ENCODE peak calls at places on chromosomes 3 and 15, in eight cellular contexts. U, H, Q, K, O, G, W and J are unnamed samples.

GRCh38 chr3:152459572-152459971 is 190.8 kb downstream of the MBNL1 start:
- DNase-seq in K (no peak), G (no peak), Q (no peak), W (no peak), H (no peak), O (no peak), U (no peak), J (no peak)

GRCh38 chr15:55998478-55998877 is 5.1 kb upstream of the NEDD4 start:
- DNase-seq in H (no peak), O (no peak), Q (no peak), K (no peak), W (no peak), U (no peak), G (no peak), J (no peak)

GRCh38 chr15:66900586-66901310 is 164.7 kb upstream of the SMAD3 start:
- DNase-seq in Q (no peak), K (no peak), G (no peak), U (no peak), W (no peak), O (no peak), H (no peak), J (no peak)

GRCh38 chr3:177916461-177916860 is 619.8 kb upstream of the KCNMB2 start:
- DNase-seq in W (no peak), Q (no peak), H (no peak), G (no peak), K (no peak), O (no peak), U (no peak), J (no peak)

GRCh38 chr3:126567696-126568438 is 9.1 kb upstream of the C3orf22 start:
- DNase-seq in U (no peak), O (no peak), K (no peak), H (no peak), W (no peak), Q (no peak), G (no peak), J (no peak)

GRCh38 chr3:196222876-196223595 is 6.7 kb downstream of the SLC51A start:
- DNase-seq in G (no peak), W (no peak), U (no peak), Q (no peak), K (no peak), H (no peak), O (no peak), J (no peak)

GRCh38 chr3:108202080-108202479 is 20.1 kb downstream of the IFT57 start:
- DNase-seq in W (no peak), U (no peak), Q (no peak), O (no peak), G (no peak), H (peak; percentile 60), K (no peak), J (no peak)

GRCh38 chr3:74267583-74268184 is 346.8 kb downstream of the CNTN3 start:
- DNase-seq in H (peak; percentile 72), O (no peak), U (peak; percentile 87), K (no peak), G (no peak), Q (peak; percentile 40), W (peak; percentile 38), J (no peak)

GRCh38 chr3:30399394-30400181 is 206.8 kb upstream of the TGFBR2 start:
- DNase-seq in O (no peak), K (no peak), G (no peak), W (no peak), H (peak; percentile 8), U (peak; percentile 47), Q (no peak), J (no peak)

GRCh38 chr3:38154625-38155255 is 10.6 kb upstream of the OXSR1 start:
- DNase-seq in G (no peak), O (no peak), K (no peak), U (no peak), W (peak; percentile 63), H (no peak), Q (no peak), J (peak; percentile 11)

GRCh38 chr3:166013073-166013679 is 176.0 kb upstream of the BCHE start:
- DNase-seq in W (no peak), H (peak; percentile 58), K (no peak), G (no peak), Q (peak; percentile 41), O (no peak), U (peak; percentile 55), J (no peak)

GRCh38 chr3:69541059-69541471 is 155.2 kb upstream of the FRMD4B start:
- DNase-seq in O (no peak), K (no peak), U (no peak), H (no peak), G (peak; percentile 20), W (no peak), Q (peak; percentile 18), J (no peak)

GRCh38 chr3:41612853-41613252 is 349.1 kb downstream of the ULK4 start:
- DNase-seq in O (no peak), W (no peak), H (no peak), U (no peak), Q (no peak), G (no peak), K (no peak), J (no peak)

GRCh38 chr3:194249323-194250103 is 101.6 kb downstream of the CPN2 start:
- DNase-seq in W (no peak), H (no peak), K (no peak), U (no peak), Q (no peak), G (no peak), O (no peak), J (no peak)

GRCh38 chr3:19539488-19540395 is 391.4 kb downstream of the KCNH8 start:
- DNase-seq in G (no peak), Q (no peak), W (no peak), K (no peak), H (no peak), O (no peak), U (no peak), J (no peak)

GRCh38 chr3:42852443-42852842 is 23.2 kb downstream of the CYP8B1 start:
- DNase-seq in H (no peak), Q (peak; percentile 22), G (no peak), W (no peak), U (peak; percentile 47), O (no peak), K (no peak), J (peak; percentile 25)

GRCh38 chr15:70526221-70526973 is 237.0 kb downstream of the UACA start:
- DNase-seq in W (peak; percentile 48), K (no peak), G (no peak), H (peak; percentile 20), U (peak; percentile 75), O (no peak), Q (no peak), J (peak; percentile 66)

GRCh38 chr3:123656691-123657090 is 71.8 kb upstream of the HACD2 start:
- DNase-seq in W (no peak), G (no peak), K (no peak), H (no peak), Q (no peak), O (no peak), U (no peak), J (no peak)

GRCh38 chr15:33468740-33469139 is 158.0 kb downstream of the RYR3 start:
- DNase-seq in H (no peak), K (no peak), Q (no peak), W (no peak), G (no peak), O (no peak), U (no peak), J (no peak)

GRCh38 chr15:72515591-72516389 is 41.7 kb downstream of the ARIH1 start:
- DNase-seq in W (no peak), K (no peak), Q (no peak), H (peak; percentile 34), G (no peak), U (peak; percentile 42), O (no peak), J (no peak)

GRCh38 chr3:63877737-63878393 is 14.2 kb downstream of the ATXN7 start:
- DNase-seq in Q (no peak), U (peak; percentile 33), H (no peak), O (no peak), G (no peak), W (no peak), K (no peak), J (no peak)

GRCh38 chr3:189222927-189223706 is 51.3 kb downstream of the TPRG1 start:
- DNase-seq in K (no peak), H (no peak), O (no peak), W (no peak), Q (no peak), U (no peak), G (no peak), J (no peak)

DNA sequence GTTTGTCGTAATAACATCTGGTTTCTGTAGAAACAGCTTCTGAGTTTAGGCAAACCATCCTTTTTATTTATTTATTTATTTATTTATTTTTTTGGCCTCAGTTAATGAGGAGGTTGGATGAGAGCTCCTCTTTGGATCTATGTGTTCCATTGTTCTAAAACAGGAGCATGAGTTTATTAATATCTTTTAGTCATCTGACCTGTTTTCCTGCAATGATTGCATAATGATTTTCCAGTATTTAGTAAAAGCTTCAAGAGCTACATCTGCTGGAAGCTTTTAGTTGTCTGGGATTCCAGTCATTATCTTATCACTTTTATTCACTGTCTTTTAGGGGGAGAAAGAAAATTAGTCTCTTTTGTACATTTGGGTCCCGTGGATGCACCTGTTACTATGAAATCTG is 1270.1 kb downstream of the ROBO1 start:
- DNase-seq in U (peak; percentile 51), H (peak; percentile 6), G (no peak), K (no peak), W (no peak), O (no peak), Q (no peak), J (no peak)
- TF ChIP-seq CTCF in U (peak; percentile 25), H (no peak), G (no peak), K (no peak), W (no peak), O (no peak), Q (no peak), J (no peak)

DNA sequence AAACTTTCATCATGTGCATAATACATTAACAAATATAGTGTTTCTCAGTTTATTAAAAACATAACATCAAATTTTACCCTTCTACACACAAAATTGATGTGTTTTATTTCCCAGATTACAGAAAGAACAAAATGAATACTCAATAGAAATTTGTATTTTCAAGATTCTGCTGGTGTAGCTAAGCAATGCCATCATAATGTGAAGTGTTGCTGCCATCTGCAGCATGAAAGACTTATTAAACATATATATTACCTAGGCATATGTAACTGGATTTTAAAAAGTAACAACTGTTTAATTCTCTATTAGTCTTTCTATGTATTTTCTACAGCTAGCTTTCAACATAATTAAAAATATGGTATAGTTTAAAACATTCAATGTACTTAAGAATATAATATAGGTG is 27.5 kb downstream of the PLSCR5 start:
- DNase-seq in K (no peak), U (peak; percentile 88), W (no peak), H (peak; percentile 88), G (no peak), Q (no peak), O (no peak), J (no peak)
- TF ChIP-seq CTCF in K (peak; percentile 36), U (peak; percentile 50), W (peak; percentile 28), H (peak; percentile 39), G (peak; percentile 62), Q (no peak), O (peak; percentile 73), J (peak; percentile 72)

DNA sequence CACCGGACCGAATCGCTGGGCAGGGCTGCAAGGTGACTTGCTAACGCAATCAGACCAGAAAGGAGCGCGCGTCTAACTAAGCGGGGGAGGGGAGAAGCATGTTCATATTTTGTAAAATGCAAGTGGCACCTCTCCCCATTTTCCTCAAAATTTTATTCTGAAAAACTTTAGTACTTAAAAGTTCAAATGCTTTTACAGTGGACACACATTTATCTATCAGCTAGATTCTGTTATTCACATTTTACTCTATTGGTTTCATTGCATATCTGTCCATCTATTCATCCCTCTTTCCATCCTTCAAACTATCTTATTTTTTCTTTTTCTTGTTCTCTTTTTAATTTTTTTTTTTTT is 46.1 kb upstream of the KLHL25 start:
- DNase-seq in O (no peak), U (no peak), K (no peak), G (no peak), W (no peak), Q (no peak), H (no peak), J (no peak)
- TF ChIP-seq CTCF in O (peak; percentile 47), U (no peak), K (no peak), G (no peak), W (no peak), Q (no peak), H (no peak), J (peak; percentile 31)

GRCh38 chr3:72694398-72694797 is 153.8 kb downstream of the SHQ1 start:
- DNase-seq in K (no peak), O (no peak), U (peak; percentile 71), G (no peak), H (peak; percentile 48), W (no peak), Q (no peak), J (no peak)
- TF ChIP-seq CTCF in K (no peak), O (no peak), U (no peak), G (no peak), H (no peak), W (no peak), Q (no peak), J (no peak)